ENCODE peak calls at places on chromosome 3, in seven cellular contexts. One of them, this sample, is unnamed.

GRCh38 chr3:53949541-53949940 is 57.9 kb upstream of the SELENOK start:
- DNase-seq in cardiac fibroblast: peak; percentile 14
- DNase-seq in stimulated activated CD8-positive, alpha-beta memory T cell treated with anti-CD3 and anti-CD28 coated beads, Interleukin-4, amount 100 ng/mL, for 1 hour: no peak
- DNase-seq in transverse colon: no peak
- DNase-seq in CD4-positive, alpha-beta memory T cell: no peak
- DNase-seq in stimulated activated CD4-positive, alpha-beta T cell treated with anti-CD3 and anti-CD28 coated beads, TNF-alpha, amount 100 ng/mL, for 24 hours: no peak
- DNase-seq in HT-29: no peak
- DNase-seq in this sample: no peak

GRCh38 chr3:178353292-178353814 is 182.9 kb upstream of the KCNMB2 start:
- DNase-seq in stimulated activated CD4-positive, alpha-beta T cell treated with anti-CD3 and anti-CD28 coated beads, TNF-alpha, amount 100 ng/mL, for 24 hours: no peak
- DNase-seq in stimulated activated CD8-positive, alpha-beta memory T cell treated with anti-CD3 and anti-CD28 coated beads, Interleukin-4, amount 100 ng/mL, for 1 hour: no peak
- DNase-seq in transverse colon: no peak
- DNase-seq in cardiac fibroblast: peak; percentile 16
- DNase-seq in CD4-positive, alpha-beta memory T cell: no peak
- DNase-seq in HT-29: no peak
- DNase-seq in this sample: no peak

GRCh38 chr3:159830523-159831151 is 158.0 kb upstream of the IL12A start:
- DNase-seq in stimulated activated CD8-positive, alpha-beta memory T cell treated with anti-CD3 and anti-CD28 coated beads, Interleukin-4, amount 100 ng/mL, for 1 hour: no peak
- DNase-seq in HT-29: no peak
- DNase-seq in CD4-positive, alpha-beta memory T cell: no peak
- DNase-seq in stimulated activated CD4-positive, alpha-beta T cell treated with anti-CD3 and anti-CD28 coated beads, TNF-alpha, amount 100 ng/mL, for 24 hours: no peak
- DNase-seq in cardiac fibroblast: peak; percentile 56
- DNase-seq in transverse colon: no peak
- DNase-seq in this sample: no peak

GRCh38 chr3:133973249-133973980 is 56.3 kb downstream of the SLCO2A1 start:
- DNase-seq in stimulated activated CD4-positive, alpha-beta T cell treated with anti-CD3 and anti-CD28 coated beads, TNF-alpha, amount 100 ng/mL, for 24 hours: no peak
- DNase-seq in HT-29: no peak
- DNase-seq in stimulated activated CD8-positive, alpha-beta memory T cell treated with anti-CD3 and anti-CD28 coated beads, Interleukin-4, amount 100 ng/mL, for 1 hour: no peak
- DNase-seq in cardiac fibroblast: peak; percentile 24
- DNase-seq in CD4-positive, alpha-beta memory T cell: no peak
- DNase-seq in transverse colon: no peak
- DNase-seq in this sample: no peak

GRCh38 chr3:33313331-33313730 is 36.1 kb downstream of the FBXL2 start:
- DNase-seq in HT-29: no peak
- DNase-seq in transverse colon: no peak
- DNase-seq in CD4-positive, alpha-beta memory T cell: no peak
- DNase-seq in stimulated activated CD4-positive, alpha-beta T cell treated with anti-CD3 and anti-CD28 coated beads, TNF-alpha, amount 100 ng/mL, for 24 hours: no peak
- DNase-seq in stimulated activated CD8-positive, alpha-beta memory T cell treated with anti-CD3 and anti-CD28 coated beads, Interleukin-4, amount 100 ng/mL, for 1 hour: no peak
- DNase-seq in cardiac fibroblast: peak; percentile 64
- DNase-seq in this sample: no peak

GRCh38 chr3:139634236-139634635 is 43.5 kb downstream of the NMNAT3 start:
- DNase-seq in CD4-positive, alpha-beta memory T cell: no peak
- DNase-seq in stimulated activated CD8-positive, alpha-beta memory T cell treated with anti-CD3 and anti-CD28 coated beads, Interleukin-4, amount 100 ng/mL, for 1 hour: no peak
- DNase-seq in transverse colon: no peak
- DNase-seq in HT-29: no peak
- DNase-seq in cardiac fibroblast: no peak
- DNase-seq in stimulated activated CD4-positive, alpha-beta T cell treated with anti-CD3 and anti-CD28 coated beads, TNF-alpha, amount 100 ng/mL, for 24 hours: no peak
- DNase-seq in this sample: no peak

GRCh38 chr3:126883241-126883640 is 99.7 kb upstream of the PLXNA1 start:
- DNase-seq in cardiac fibroblast: peak; percentile 42
- DNase-seq in stimulated activated CD8-positive, alpha-beta memory T cell treated with anti-CD3 and anti-CD28 coated beads, Interleukin-4, amount 100 ng/mL, for 1 hour: no peak
- DNase-seq in HT-29: no peak
- DNase-seq in transverse colon: no peak
- DNase-seq in stimulated activated CD4-positive, alpha-beta T cell treated with anti-CD3 and anti-CD28 coated beads, TNF-alpha, amount 100 ng/mL, for 24 hours: no peak
- DNase-seq in CD4-positive, alpha-beta memory T cell: no peak
- DNase-seq in this sample: no peak

GRCh38 chr3:189092547-189092946 is 79.2 kb upstream of the TPRG1 start:
- DNase-seq in transverse colon: no peak
- DNase-seq in stimulated activated CD4-positive, alpha-beta T cell treated with anti-CD3 and anti-CD28 coated beads, TNF-alpha, amount 100 ng/mL, for 24 hours: no peak
- DNase-seq in stimulated activated CD8-positive, alpha-beta memory T cell treated with anti-CD3 and anti-CD28 coated beads, Interleukin-4, amount 100 ng/mL, for 1 hour: no peak
- DNase-seq in cardiac fibroblast: no peak
- DNase-seq in CD4-positive, alpha-beta memory T cell: no peak
- DNase-seq in HT-29: no peak
- DNase-seq in this sample: no peak

GRCh38 chr3:4995500-4996053 is 16.3 kb downstream of the BHLHE40 start:
- DNase-seq in transverse colon: no peak
- DNase-seq in CD4-positive, alpha-beta memory T cell: no peak
- DNase-seq in stimulated activated CD4-positive, alpha-beta T cell treated with anti-CD3 and anti-CD28 coated beads, TNF-alpha, amount 100 ng/mL, for 24 hours: no peak
- DNase-seq in HT-29: no peak
- DNase-seq in stimulated activated CD8-positive, alpha-beta memory T cell treated with anti-CD3 and anti-CD28 coated beads, Interleukin-4, amount 100 ng/mL, for 1 hour: no peak
- DNase-seq in cardiac fibroblast: peak; percentile 94
- DNase-seq in this sample: no peak

GRCh38 chr3:98901032-98901464 is 447 bp downstream of the DCBLD2 start:
- DNase-seq in transverse colon: peak; percentile 45
- DNase-seq in cardiac fibroblast: peak; percentile 55
- DNase-seq in stimulated activated CD4-positive, alpha-beta T cell treated with anti-CD3 and anti-CD28 coated beads, TNF-alpha, amount 100 ng/mL, for 24 hours: no peak
- DNase-seq in HT-29: peak; percentile 82
- DNase-seq in stimulated activated CD8-positive, alpha-beta memory T cell treated with anti-CD3 and anti-CD28 coated beads, Interleukin-4, amount 100 ng/mL, for 1 hour: no peak
- DNase-seq in CD4-positive, alpha-beta memory T cell: peak; percentile 7
- DNase-seq in this sample: no peak

GRCh38 chr3:8325306-8325705 is 176.3 kb upstream of the LMCD1 start:
- DNase-seq in HT-29: no peak
- DNase-seq in cardiac fibroblast: no peak
- DNase-seq in CD4-positive, alpha-beta memory T cell: no peak
- DNase-seq in stimulated activated CD4-positive, alpha-beta T cell treated with anti-CD3 and anti-CD28 coated beads, TNF-alpha, amount 100 ng/mL, for 24 hours: no peak
- DNase-seq in stimulated activated CD8-positive, alpha-beta memory T cell treated with anti-CD3 and anti-CD28 coated beads, Interleukin-4, amount 100 ng/mL, for 1 hour: no peak
- DNase-seq in transverse colon: no peak
- DNase-seq in this sample: no peak

GRCh38 chr3:49257187-49257586 is 19.8 kb downstream of the C3orf62 start:
- DNase-seq in stimulated activated CD8-positive, alpha-beta memory T cell treated with anti-CD3 and anti-CD28 coated beads, Interleukin-4, amount 100 ng/mL, for 1 hour: no peak
- DNase-seq in cardiac fibroblast: no peak
- DNase-seq in stimulated activated CD4-positive, alpha-beta T cell treated with anti-CD3 and anti-CD28 coated beads, TNF-alpha, amount 100 ng/mL, for 24 hours: no peak
- DNase-seq in transverse colon: no peak
- DNase-seq in HT-29: no peak
- DNase-seq in CD4-positive, alpha-beta memory T cell: no peak
- DNase-seq in this sample: no peak

GRCh38 chr3:175664911-175665310 is 805.8 kb downstream of the NAALADL2 start:
- DNase-seq in stimulated activated CD4-positive, alpha-beta T cell treated with anti-CD3 and anti-CD28 coated beads, TNF-alpha, amount 100 ng/mL, for 24 hours: no peak
- DNase-seq in HT-29: no peak
- DNase-seq in transverse colon: no peak
- DNase-seq in CD4-positive, alpha-beta memory T cell: no peak
- DNase-seq in stimulated activated CD8-positive, alpha-beta memory T cell treated with anti-CD3 and anti-CD28 coated beads, Interleukin-4, amount 100 ng/mL, for 1 hour: no peak
- DNase-seq in cardiac fibroblast: no peak
- DNase-seq in this sample: no peak

GRCh38 chr3:126936110-126936509 is 46.8 kb upstream of the PLXNA1 start:
- DNase-seq in stimulated activated CD8-positive, alpha-beta memory T cell treated with anti-CD3 and anti-CD28 coated beads, Interleukin-4, amount 100 ng/mL, for 1 hour: no peak
- DNase-seq in stimulated activated CD4-positive, alpha-beta T cell treated with anti-CD3 and anti-CD28 coated beads, TNF-alpha, amount 100 ng/mL, for 24 hours: no peak
- DNase-seq in HT-29: no peak
- DNase-seq in CD4-positive, alpha-beta memory T cell: no peak
- DNase-seq in cardiac fibroblast: no peak
- DNase-seq in transverse colon: no peak
- DNase-seq in this sample: no peak

GRCh38 chr3:36525115-36525711 is 144.9 kb downstream of the STAC start:
- DNase-seq in transverse colon: no peak
- DNase-seq in stimulated activated CD4-positive, alpha-beta T cell treated with anti-CD3 and anti-CD28 coated beads, TNF-alpha, amount 100 ng/mL, for 24 hours: no peak
- DNase-seq in HT-29: no peak
- DNase-seq in stimulated activated CD8-positive, alpha-beta memory T cell treated with anti-CD3 and anti-CD28 coated beads, Interleukin-4, amount 100 ng/mL, for 1 hour: no peak
- DNase-seq in cardiac fibroblast: peak; percentile 79
- DNase-seq in CD4-positive, alpha-beta memory T cell: no peak
- DNase-seq in this sample: no peak

GRCh38 chr3:193782280-193782654 is 189.3 kb downstream of the OPA1 start:
- DNase-seq in CD4-positive, alpha-beta memory T cell: no peak
- DNase-seq in stimulated activated CD4-positive, alpha-beta T cell treated with anti-CD3 and anti-CD28 coated beads, TNF-alpha, amount 100 ng/mL, for 24 hours: no peak
- DNase-seq in stimulated activated CD8-positive, alpha-beta memory T cell treated with anti-CD3 and anti-CD28 coated beads, Interleukin-4, amount 100 ng/mL, for 1 hour: no peak
- DNase-seq in HT-29: peak; percentile 89
- DNase-seq in cardiac fibroblast: no peak
- DNase-seq in transverse colon: peak; percentile 35
- DNase-seq in this sample: no peak

GRCh38 chr3:83193526-83193925 is 1432.1 kb upstream of the GBE1 start:
- DNase-seq in HT-29: no peak
- DNase-seq in transverse colon: no peak
- DNase-seq in stimulated activated CD8-positive, alpha-beta memory T cell treated with anti-CD3 and anti-CD28 coated beads, Interleukin-4, amount 100 ng/mL, for 1 hour: no peak
- DNase-seq in CD4-positive, alpha-beta memory T cell: no peak
- DNase-seq in stimulated activated CD4-positive, alpha-beta T cell treated with anti-CD3 and anti-CD28 coated beads, TNF-alpha, amount 100 ng/mL, for 24 hours: no peak
- DNase-seq in cardiac fibroblast: peak; percentile 0
- DNase-seq in this sample: no peak

GRCh38 chr3:47017504-47018268 is 38.2 kb downstream of the NBEAL2 start:
- DNase-seq in stimulated activated CD4-positive, alpha-beta T cell treated with anti-CD3 and anti-CD28 coated beads, TNF-alpha, amount 100 ng/mL, for 24 hours: no peak
- DNase-seq in CD4-positive, alpha-beta memory T cell: no peak
- DNase-seq in stimulated activated CD8-positive, alpha-beta memory T cell treated with anti-CD3 and anti-CD28 coated beads, Interleukin-4, amount 100 ng/mL, for 1 hour: no peak
- DNase-seq in HT-29: no peak
- DNase-seq in transverse colon: no peak
- DNase-seq in cardiac fibroblast: no peak
- DNase-seq in this sample: no peak

GRCh38 chr3:11154953-11155325 is 646 bp downstream of the HRH1 start:
- DNase-seq in cardiac fibroblast: no peak
- DNase-seq in HT-29: no peak
- DNase-seq in stimulated activated CD8-positive, alpha-beta memory T cell treated with anti-CD3 and anti-CD28 coated beads, Interleukin-4, amount 100 ng/mL, for 1 hour: no peak
- DNase-seq in transverse colon: no peak
- DNase-seq in stimulated activated CD4-positive, alpha-beta T cell treated with anti-CD3 and anti-CD28 coated beads, TNF-alpha, amount 100 ng/mL, for 24 hours: no peak
- DNase-seq in CD4-positive, alpha-beta memory T cell: no peak
- DNase-seq in this sample: no peak

GRCh38 chr3:100527347-100527735 is 34.9 kb downstream of the TMEM45A start:
- DNase-seq in HT-29: no peak
- DNase-seq in cardiac fibroblast: no peak
- DNase-seq in stimulated activated CD4-positive, alpha-beta T cell treated with anti-CD3 and anti-CD28 coated beads, TNF-alpha, amount 100 ng/mL, for 24 hours: no peak
- DNase-seq in stimulated activated CD8-positive, alpha-beta memory T cell treated with anti-CD3 and anti-CD28 coated beads, Interleukin-4, amount 100 ng/mL, for 1 hour: no peak
- DNase-seq in transverse colon: no peak
- DNase-seq in CD4-positive, alpha-beta memory T cell: no peak
- DNase-seq in this sample: no peak

GRCh38 chr3:189664311-189664710 is 33.1 kb downstream of the TP63 start:
- DNase-seq in HT-29: no peak
- DNase-seq in transverse colon: no peak
- DNase-seq in cardiac fibroblast: peak; percentile 97
- DNase-seq in CD4-positive, alpha-beta memory T cell: no peak
- DNase-seq in stimulated activated CD4-positive, alpha-beta T cell treated with anti-CD3 and anti-CD28 coated beads, TNF-alpha, amount 100 ng/mL, for 24 hours: no peak
- DNase-seq in stimulated activated CD8-positive, alpha-beta memory T cell treated with anti-CD3 and anti-CD28 coated beads, Interleukin-4, amount 100 ng/mL, for 1 hour: no peak
- DNase-seq in this sample: no peak

GRCh38 chr3:192917258-192917507 is 473 bp downstream of the MB21D2 start:
- DNase-seq in HT-29: no peak
- DNase-seq in CD4-positive, alpha-beta memory T cell: peak; percentile 39
- DNase-seq in cardiac fibroblast: no peak
- DNase-seq in stimulated activated CD4-positive, alpha-beta T cell treated with anti-CD3 and anti-CD28 coated beads, TNF-alpha, amount 100 ng/mL, for 24 hours: no peak
- DNase-seq in stimulated activated CD8-positive, alpha-beta memory T cell treated with anti-CD3 and anti-CD28 coated beads, Interleukin-4, amount 100 ng/mL, for 1 hour: no peak
- DNase-seq in transverse colon: no peak
- DNase-seq in this sample: no peak

GRCh38 chr3:58991623-58992022 is 58.2 kb downstream of the CFAP20DC start:
- DNase-seq in transverse colon: no peak
- DNase-seq in HT-29: no peak
- DNase-seq in cardiac fibroblast: no peak
- DNase-seq in stimulated activated CD4-positive, alpha-beta T cell treated with anti-CD3 and anti-CD28 coated beads, TNF-alpha, amount 100 ng/mL, for 24 hours: no peak
- DNase-seq in CD4-positive, alpha-beta memory T cell: no peak
- DNase-seq in stimulated activated CD8-positive, alpha-beta memory T cell treated with anti-CD3 and anti-CD28 coated beads, Interleukin-4, amount 100 ng/mL, for 1 hour: no peak
- DNase-seq in this sample: no peak

GRCh38 chr3:130386604-130387263 is 41.3 kb downstream of the COL6A5 start:
- DNase-seq in stimulated activated CD8-positive, alpha-beta memory T cell treated with anti-CD3 and anti-CD28 coated beads, Interleukin-4, amount 100 ng/mL, for 1 hour: no peak
- DNase-seq in HT-29: peak; percentile 12
- DNase-seq in CD4-positive, alpha-beta memory T cell: no peak
- DNase-seq in transverse colon: no peak
- DNase-seq in cardiac fibroblast: peak; percentile 36
- DNase-seq in stimulated activated CD4-positive, alpha-beta T cell treated with anti-CD3 and anti-CD28 coated beads, TNF-alpha, amount 100 ng/mL, for 24 hours: no peak
- DNase-seq in this sample: no peak

This sample was measured in GM18507.